ENCODE peak calls at places on chromosomes 2 and 18, in ten cellular contexts. J, W, I, X, Z, C, R, H, U and D are unnamed samples.

GRCh38 chr2:68878753-68879152 is 7.6 kb upstream of the BMP10 start:
- DNase-seq in J (no peak), W (no peak), I (no peak), X (no peak), Z (no peak), C (no peak), R (no peak), H (no peak), U (no peak), D (no peak)

GRCh38 chr2:134276381-134277172 is 22.7 kb downstream of the MGAT5 start:
- DNase-seq in J (no peak), W (no peak), I (no peak), X (no peak), Z (no peak), C (no peak), R (no peak), H (no peak), U (no peak), D (no peak)

GRCh38 chr2:19488009-19488691 is 129.7 kb upstream of the OSR1 start:
- DNase-seq in J (no peak), W (no peak), I (no peak), X (no peak), Z (peak; percentile 92), C (no peak), R (no peak), H (no peak), U (no peak), D (no peak)

GRCh38 chr2:79554899-79555298 is 42.0 kb downstream of the CTNNA2 start:
- DNase-seq in J (no peak), W (no peak), I (no peak), X (no peak), Z (no peak), C (no peak), R (no peak), H (no peak), U (no peak), D (no peak)

GRCh38 chr2:105426626-105427292 is 27.9 kb upstream of the FHL2 start:
- DNase-seq in J (no peak), W (no peak), I (no peak), X (no peak), Z (peak; percentile 81), C (no peak), R (peak; percentile 50), H (no peak), U (no peak), D (no peak)

GRCh38 chr2:96685592-96686459 is 43.3 kb downstream of the FER1L5 start:
- DNase-seq in J (no peak), W (peak; percentile 64), I (no peak), X (no peak), Z (no peak), C (no peak), R (peak; percentile 52), H (peak; percentile 86), U (peak; percentile 43), D (no peak)

GRCh38 chr2:121355488-121355887 is 70.5 kb upstream of the TFCP2L1 start:
- DNase-seq in J (no peak), W (no peak), I (no peak), X (no peak), Z (no peak), C (no peak), R (no peak), H (no peak), U (no peak), D (peak; percentile 67)

GRCh38 chr18:57107141-57107832 is 39.6 kb upstream of the BOD1L2 start:
- DNase-seq in J (no peak), W (peak; percentile 83), I (no peak), X (no peak), Z (no peak), C (no peak), R (peak; percentile 16), H (no peak), U (no peak), D (no peak)

GRCh38 chr2:176612736-176613135 is 343.5 kb downstream of the MTX2 start:
- DNase-seq in J (no peak), W (no peak), I (no peak), X (no peak), Z (peak; percentile 69), C (no peak), R (no peak), H (no peak), U (no peak), D (no peak)

GRCh38 chr2:39119732-39120520 is 925 bp downstream of the SOS1 start:
- DNase-seq in J (peak; percentile 44), W (peak; percentile 79), I (peak; percentile 59), X (peak; percentile 50), Z (peak; percentile 61), C (peak; percentile 80), R (peak; percentile 73), H (peak; percentile 80), U (peak; percentile 52), D (peak; percentile 61)

GRCh38 chr2:194826241-194826640 is 830.8 kb upstream of the SLC39A10 start:
- DNase-seq in J (no peak), W (no peak), I (no peak), X (no peak), Z (no peak), C (no peak), R (no peak), H (no peak), U (no peak), D (no peak)

GRCh38 chr2:194822657-194823056 is 834.4 kb upstream of the SLC39A10 start:
- DNase-seq in J (no peak), W (no peak), I (no peak), X (no peak), Z (peak; percentile 36), C (no peak), R (no peak), H (no peak), U (no peak), D (no peak)

GRCh38 chr2:194824450-194824849 is 832.6 kb upstream of the SLC39A10 start:
- DNase-seq in J (no peak), W (no peak), I (no peak), X (no peak), Z (no peak), C (no peak), R (no peak), H (no peak), U (no peak), D (no peak)

GRCh38 chr2:194819367-194819766 is 837.7 kb upstream of the SLC39A10 start:
- DNase-seq in J (no peak), W (peak; percentile 12), I (no peak), X (no peak), Z (no peak), C (no peak), R (no peak), H (no peak), U (no peak), D (no peak)

GRCh38 chr2:194822097-194822496 is 834.9 kb upstream of the SLC39A10 start:
- DNase-seq in J (no peak), W (no peak), I (no peak), X (no peak), Z (no peak), C (no peak), R (no peak), H (no peak), U (no peak), D (no peak)
- H3K9me3 ChIP-seq in J (no peaks in the 10 kb centered on the region), W (no peaks in the 10 kb centered on the region), I (no peaks in the 10 kb centered on the region), X (no peaks in the 10 kb centered on the region), Z (no peaks in the 10 kb centered on the region), C (no peaks in the 10 kb centered on the region), R (no peaks in the 10 kb centered on the region), H (no peaks in the 10 kb centered on the region), U (no peaks in the 10 kb centered on the region), D (no peaks in the 10 kb centered on the region)

GRCh38 chr2:179250084-179250483 is 14.5 kb downstream of the SESTD1 start:
- DNase-seq in J (no peak), W (no peak), I (no peak), X (no peak), Z (no peak), C (no peak), R (no peak), H (no peak), U (no peak), D (no peak)

GRCh38 chr2:179248024-179248348 is 16.6 kb downstream of the SESTD1 start:
- DNase-seq in J (no peak), W (no peak), I (no peak), X (no peak), Z (no peak), C (no peak), R (no peak), H (no peak), U (no peak), D (no peak)

GRCh38 chr2:179251865-179252264 is 12.8 kb downstream of the SESTD1 start:
- DNase-seq in J (no peak), W (no peak), I (no peak), X (no peak), Z (no peak), C (no peak), R (no peak), H (no peak), U (no peak), D (no peak)

GRCh38 chr2:179250848-179251504 is 13.7 kb downstream of the SESTD1 start:
- DNase-seq in J (no peak), W (no peak), I (no peak), X (no peak), Z (no peak), C (no peak), R (no peak), H (no peak), U (no peak), D (no peak)

GRCh38 chr2:179247318-179248023 is 17.2 kb downstream of the SESTD1 start:
- DNase-seq in J (no peak), W (no peak), I (no peak), X (no peak), Z (no peak), C (no peak), R (no peak), H (peak; percentile 55), U (no peak), D (no peak)
- H3K9me3 ChIP-seq in J (no peaks in the 10 kb centered on the region), W (no peaks in the 10 kb centered on the region), I (no peaks in the 10 kb centered on the region), X (no peaks in the 10 kb centered on the region), Z (peaks cover 13% of the 10 kb centered on the region), C (no peaks in the 10 kb centered on the region), R (no peaks in the 10 kb centered on the region), H (peaks cover 14% of the 10 kb centered on the region), U (no peaks in the 10 kb centered on the region), D (no peaks in the 10 kb centered on the region)

DNA sequence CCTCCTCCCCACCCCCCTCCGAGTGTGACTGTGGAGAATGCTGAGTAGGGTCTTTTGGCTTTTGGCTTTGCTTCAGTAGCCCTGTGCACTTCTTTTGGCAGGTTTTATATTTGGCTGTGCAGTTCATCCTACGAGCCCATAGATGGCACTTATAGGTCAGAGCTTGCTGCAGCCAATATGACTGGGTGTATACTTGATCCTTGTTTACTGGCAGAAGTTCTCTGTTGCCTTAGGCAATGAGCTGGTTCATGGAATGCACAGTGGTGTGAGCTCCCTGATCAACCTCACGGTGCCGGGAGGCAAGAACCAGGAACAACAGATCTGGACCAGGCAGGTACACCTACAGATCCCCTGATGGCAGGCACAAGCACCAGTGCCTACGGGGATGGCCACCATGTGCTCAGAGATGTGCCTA is 190.2 kb downstream of the KIAA1328 start:
- DNase-seq in J (no peak), W (peak; percentile 6), I (no peak), X (no peak), Z (peak; percentile 61), C (no peak), R (no peak), H (peak; percentile 52), U (no peak), D (no peak)
- H3K9me3 ChIP-seq in J (peaks cover 11% of the 10 kb centered on the region), W (no peaks in the 10 kb centered on the region), I (peaks cover 36% of the 10 kb centered on the region), X (peaks cover 9% of the 10 kb centered on the region), Z (no peaks in the 10 kb centered on the region), C (peaks cover 17% of the 10 kb centered on the region), R (no peaks in the 10 kb centered on the region), H (peaks cover 19% of the 10 kb centered on the region), U (peaks cover 37% of the 10 kb centered on the region), D (peaks cover 12% of the 10 kb centered on the region)

DNA sequence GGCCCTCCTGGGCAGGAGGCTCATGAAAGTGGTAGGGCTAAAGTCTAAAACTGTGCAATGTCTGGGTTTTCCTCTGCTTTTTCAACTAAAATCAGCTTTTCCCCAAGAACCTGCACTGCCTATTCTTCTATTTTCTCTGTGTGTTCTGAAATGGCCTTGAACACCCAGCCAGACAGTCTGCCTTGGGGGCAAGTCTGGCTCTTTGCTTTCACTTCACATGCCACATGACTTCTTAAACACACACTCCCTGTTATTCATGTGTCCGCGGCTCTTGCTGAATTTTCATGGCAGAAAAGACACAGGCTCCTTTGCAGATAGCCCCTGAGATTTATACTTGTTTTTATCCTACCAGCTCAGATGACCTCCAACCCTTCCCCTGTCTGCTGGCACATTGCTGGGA is 10.6 kb upstream of the RPIA start:
- DNase-seq in J (no peak), W (no peak), I (no peak), X (peak; percentile 40), Z (no peak), C (no peak), R (no peak), H (no peak), U (no peak), D (no peak)
- H3K9me3 ChIP-seq in J (no peaks in the 10 kb centered on the region), W (no peaks in the 10 kb centered on the region), I (peaks cover 5% of the 10 kb centered on the region), X (no peaks in the 10 kb centered on the region), Z (peaks cover 6% of the 10 kb centered on the region), C (no peaks in the 10 kb centered on the region), R (no peaks in the 10 kb centered on the region), H (peaks cover 58% of the 10 kb centered on the region), U (peaks cover 17% of the 10 kb centered on the region), D (no peaks in the 10 kb centered on the region)